ENCODE peak calls at places on chromosomes 7 and 10, in ten cellular contexts. One of them, this sample, is unnamed.

GRCh38 chr7:139725077-139725476 is 52.7 kb downstream of the HIPK2 start:
- DNase-seq in esophagus squamous epithelium: no peak
- DNase-seq in GM23338: no peak
- DNase-seq in neural progenitor cell: no peak
- DNase-seq in mammary epithelial cell: peak; percentile 36
- DNase-seq in fibroblast of lung: peak; percentile 87
- DNase-seq in tibial nerve: no peak
- DNase-seq in MM.1S: no peak
- DNase-seq in tibial artery: no peak
- DNase-seq in H9: no peak
- DNase-seq in this sample: no peak

GRCh38 chr7:1641173-1641572 is 28.9 kb upstream of the ELFN1 start:
- DNase-seq in MM.1S: no peak
- DNase-seq in GM23338: no peak
- DNase-seq in tibial artery: no peak
- DNase-seq in esophagus squamous epithelium: no peak
- DNase-seq in tibial nerve: no peak
- DNase-seq in H9: no peak
- DNase-seq in mammary epithelial cell: no peak
- DNase-seq in neural progenitor cell: no peak
- DNase-seq in fibroblast of lung: no peak
- DNase-seq in this sample: no peak

GRCh38 chr7:95859434-95859833 is 87.1 kb downstream of the DYNC1I1 start:
- DNase-seq in H9: peak; percentile 58
- DNase-seq in fibroblast of lung: peak; percentile 87
- DNase-seq in neural progenitor cell: peak; percentile 18
- DNase-seq in MM.1S: no peak
- DNase-seq in tibial nerve: no peak
- DNase-seq in mammary epithelial cell: peak; percentile 59
- DNase-seq in esophagus squamous epithelium: no peak
- DNase-seq in GM23338: peak; percentile 41
- DNase-seq in tibial artery: no peak
- DNase-seq in this sample: no peak

GRCh38 chr7:35700327-35700726 is 5.4 kb upstream of the HERPUD2 start:
- DNase-seq in MM.1S: no peak
- DNase-seq in GM23338: no peak
- DNase-seq in tibial nerve: no peak
- DNase-seq in tibial artery: no peak
- DNase-seq in H9: no peak
- DNase-seq in esophagus squamous epithelium: no peak
- DNase-seq in fibroblast of lung: no peak
- DNase-seq in neural progenitor cell: no peak
- DNase-seq in mammary epithelial cell: no peak
- DNase-seq in this sample: no peak

GRCh38 chr10:131970946-131971345 is 10.8 kb downstream of the BNIP3 start:
- DNase-seq in tibial nerve: no peak
- DNase-seq in GM23338: no peak
- DNase-seq in MM.1S: no peak
- DNase-seq in esophagus squamous epithelium: no peak
- DNase-seq in fibroblast of lung: no peak
- DNase-seq in H9: no peak
- DNase-seq in tibial artery: no peak
- DNase-seq in neural progenitor cell: no peak
- DNase-seq in mammary epithelial cell: no peak
- DNase-seq in this sample: no peak

GRCh38 chr10:3873728-3874461 is 88.9 kb upstream of the KLF6 start:
- DNase-seq in tibial artery: no peak
- DNase-seq in neural progenitor cell: peak; percentile 38
- DNase-seq in mammary epithelial cell: peak; percentile 71
- DNase-seq in tibial nerve: no peak
- DNase-seq in GM23338: peak; percentile 90
- DNase-seq in MM.1S: peak; percentile 85
- DNase-seq in H9: no peak
- DNase-seq in esophagus squamous epithelium: no peak
- DNase-seq in fibroblast of lung: peak; percentile 62
- DNase-seq in this sample: peak; percentile 18

GRCh38 chr10:4820804-4821401 is 5.1 kb upstream of the AKR1E2 start:
- DNase-seq in neural progenitor cell: no peak
- DNase-seq in MM.1S: no peak
- DNase-seq in tibial nerve: peak; percentile 23
- DNase-seq in fibroblast of lung: peak; percentile 40
- DNase-seq in GM23338: no peak
- DNase-seq in tibial artery: peak; percentile 66
- DNase-seq in mammary epithelial cell: no peak
- DNase-seq in H9: no peak
- DNase-seq in esophagus squamous epithelium: no peak
- DNase-seq in this sample: no peak

GRCh38 chr10:11795101-11795920 is 27.8 kb upstream of the PROSER2 start:
- DNase-seq in mammary epithelial cell: no peak
- DNase-seq in H9: no peak
- DNase-seq in neural progenitor cell: no peak
- DNase-seq in tibial artery: no peak
- DNase-seq in esophagus squamous epithelium: no peak
- DNase-seq in GM23338: no peak
- DNase-seq in tibial nerve: no peak
- DNase-seq in fibroblast of lung: no peak
- DNase-seq in MM.1S: no peak
- DNase-seq in this sample: no peak

GRCh38 chr7:138875794-138876193 is 77.8 kb upstream of the ATP6V0A4 start:
- DNase-seq in neural progenitor cell: no peak
- DNase-seq in H9: no peak
- DNase-seq in esophagus squamous epithelium: no peak
- DNase-seq in tibial nerve: no peak
- DNase-seq in MM.1S: no peak
- DNase-seq in mammary epithelial cell: peak; percentile 96
- DNase-seq in GM23338: no peak
- DNase-seq in fibroblast of lung: peak; percentile 99
- DNase-seq in tibial artery: no peak
- DNase-seq in this sample: peak; percentile 77

DNA sequence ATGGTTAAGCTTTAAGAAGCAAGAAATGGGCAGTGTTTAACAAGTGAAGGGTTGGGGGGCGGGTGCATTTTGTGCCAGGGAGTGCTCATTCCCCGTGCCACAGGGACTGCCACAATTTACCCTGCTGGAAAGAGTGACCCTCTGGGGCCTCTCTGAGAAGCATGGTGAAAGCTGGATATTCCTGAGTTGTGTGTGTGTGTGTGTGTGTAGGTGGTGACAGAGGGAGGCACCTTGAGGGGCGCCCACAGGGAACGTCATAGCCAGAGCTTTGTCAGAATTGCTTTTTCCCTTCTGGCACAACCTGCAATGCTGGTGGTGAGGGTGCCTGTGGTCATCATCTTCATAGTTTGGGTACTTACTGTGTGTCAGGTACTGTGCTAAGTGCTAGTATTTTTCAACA is 2.5 kb upstream of the WDR86 start:
- DNase-seq in H9: no peak
- DNase-seq in MM.1S: no peak
- DNase-seq in fibroblast of lung: no peak
- DNase-seq in neural progenitor cell: no peak
- DNase-seq in GM23338: no peak
- DNase-seq in mammary epithelial cell: no peak
- DNase-seq in tibial artery: no peak
- DNase-seq in esophagus squamous epithelium: no peak
- DNase-seq in tibial nerve: no peak
- DNase-seq in this sample: no peak
- H3K27me3 ChIP-seq in H9: peaks cover 8% of the 10 kb centered on the region
- H3K27me3 ChIP-seq in MM.1S: peaks cover 37% of the 10 kb centered on the region
- H3K27me3 ChIP-seq in fibroblast of lung: peaks cover 43% of the 10 kb centered on the region
- H3K27me3 ChIP-seq in neural progenitor cell: peaks cover 98% of the 10 kb centered on the region
- H3K27me3 ChIP-seq in GM23338: peaks cover 55% of the 10 kb centered on the region
- H3K27me3 ChIP-seq in mammary epithelial cell: peaks cover 21% of the 10 kb centered on the region
- H3K27me3 ChIP-seq in tibial artery: peaks cover 52% of the 10 kb centered on the region
- H3K27me3 ChIP-seq in esophagus squamous epithelium: peaks cover 19% of the 10 kb centered on the region
- H3K27me3 ChIP-seq in tibial nerve: peaks cover 28% of the 10 kb centered on the region
- H3K27me3 ChIP-seq in this sample: peaks cover 22% of the 10 kb centered on the region

DNA sequence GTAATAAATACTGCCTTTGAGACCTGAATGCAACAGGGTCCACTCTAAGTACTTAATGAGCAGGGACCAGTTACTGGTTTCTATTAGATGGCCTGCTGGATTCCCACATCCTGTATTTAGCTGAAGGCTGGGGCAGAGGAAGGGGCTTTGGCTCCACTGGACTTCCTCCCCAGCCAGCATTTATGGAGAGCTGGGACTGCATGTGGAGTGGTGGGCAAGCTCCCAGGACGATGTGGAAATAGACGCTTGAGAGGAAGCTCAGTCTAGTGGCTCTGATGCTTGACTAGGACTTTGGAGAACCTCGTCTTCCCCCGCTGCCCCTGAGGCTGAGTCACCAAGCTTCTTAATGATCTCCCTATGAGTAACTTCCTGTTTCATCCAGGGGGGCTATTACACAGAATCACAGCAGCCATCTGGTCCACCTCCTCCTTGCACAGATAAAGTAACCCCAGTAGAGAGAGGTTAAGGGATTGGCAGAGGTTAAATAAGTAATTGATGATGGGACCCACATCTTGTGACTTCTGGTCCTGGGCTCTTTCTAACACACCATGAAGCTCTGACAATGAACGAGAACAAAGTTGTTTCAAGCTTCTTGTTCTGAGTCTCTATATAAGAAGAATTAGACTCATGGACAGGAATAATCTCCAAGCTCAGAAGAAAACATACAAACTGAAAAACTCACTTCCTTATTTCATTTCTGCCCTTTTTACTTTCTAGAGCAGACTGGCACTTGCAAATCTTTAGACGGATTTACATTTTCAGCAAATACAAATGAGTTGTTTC is 126.2 kb downstream of the PRPF18 start:
- DNase-seq in fibroblast of lung: peak; percentile 99
- DNase-seq in tibial nerve: peak; percentile 53
- DNase-seq in mammary epithelial cell: peak; percentile 86
- DNase-seq in GM23338: no peak
- DNase-seq in esophagus squamous epithelium: peak; percentile 15
- DNase-seq in neural progenitor cell: no peak
- DNase-seq in tibial artery: peak; percentile 81
- DNase-seq in MM.1S: no peak
- DNase-seq in H9: no peak
- DNase-seq in this sample: no peak
- H3K4me1 ChIP-seq in fibroblast of lung: peaks cover 35% of the 10 kb centered on the region
- H3K4me1 ChIP-seq in tibial nerve: peaks cover 44% of the 10 kb centered on the region
- H3K4me1 ChIP-seq in mammary epithelial cell: peaks cover 36% of the 10 kb centered on the region
- H3K4me1 ChIP-seq in GM23338: peaks cover 26% of the 10 kb centered on the region
- H3K4me1 ChIP-seq in esophagus squamous epithelium: peaks cover 19% of the 10 kb centered on the region
- H3K4me1 ChIP-seq in neural progenitor cell: peaks cover 31% of the 10 kb centered on the region
- H3K4me1 ChIP-seq in tibial artery: peaks cover 23% of the 10 kb centered on the region
- H3K4me1 ChIP-seq in MM.1S: no peaks in the 10 kb centered on the region
- H3K4me1 ChIP-seq in H9: peaks cover 2% of the 10 kb centered on the region
- H3K4me1 ChIP-seq in this sample: no peaks in the 10 kb centered on the region

GRCh38 chr7:23468721-23469149 is 1.6 kb downstream of the IGF2BP3 start:
- DNase-seq in H9: no peak
- DNase-seq in esophagus squamous epithelium: no peak
- DNase-seq in GM23338: peak; percentile 31
- DNase-seq in tibial nerve: no peak
- DNase-seq in fibroblast of lung: no peak
- DNase-seq in mammary epithelial cell: no peak
- DNase-seq in MM.1S: no peak
- DNase-seq in tibial artery: no peak
- DNase-seq in neural progenitor cell: peak; percentile 48
- DNase-seq in this sample: peak; percentile 19
- H3K27me3 ChIP-seq in H9: no peaks in the 10 kb centered on the region
- H3K27me3 ChIP-seq in esophagus squamous epithelium: peaks cover 45% of the 10 kb centered on the region
- H3K27me3 ChIP-seq in GM23338: no peaks in the 10 kb centered on the region
- H3K27me3 ChIP-seq in tibial nerve: peaks cover 98% of the 10 kb centered on the region
- H3K27me3 ChIP-seq in fibroblast of lung: peaks cover 26% of the 10 kb centered on the region
- H3K27me3 ChIP-seq in mammary epithelial cell: peaks cover 40% of the 10 kb centered on the region
- H3K27me3 ChIP-seq in MM.1S: peaks cover 81% of the 10 kb centered on the region
- H3K27me3 ChIP-seq in tibial artery: peaks cover 99% of the 10 kb centered on the region
- H3K27me3 ChIP-seq in neural progenitor cell: no peaks in the 10 kb centered on the region
- H3K27me3 ChIP-seq in this sample: peaks cover 68% of the 10 kb centered on the region

GRCh38 chr7:28524978-28525377 is 112.7 kb downstream of the CREB5 start:
- DNase-seq in esophagus squamous epithelium: no peak
- DNase-seq in fibroblast of lung: no peak
- DNase-seq in GM23338: no peak
- DNase-seq in tibial nerve: no peak
- DNase-seq in H9: no peak
- DNase-seq in mammary epithelial cell: no peak
- DNase-seq in neural progenitor cell: no peak
- DNase-seq in MM.1S: no peak
- DNase-seq in tibial artery: no peak
- DNase-seq in this sample: no peak

GRCh38 chr7:28517606-28518005 is 105.3 kb downstream of the CREB5 start:
- DNase-seq in tibial artery: no peak
- DNase-seq in mammary epithelial cell: no peak
- DNase-seq in tibial nerve: no peak
- DNase-seq in neural progenitor cell: no peak
- DNase-seq in GM23338: no peak
- DNase-seq in H9: no peak
- DNase-seq in esophagus squamous epithelium: no peak
- DNase-seq in fibroblast of lung: no peak
- DNase-seq in MM.1S: no peak
- DNase-seq in this sample: no peak

GRCh38 chr7:28516390-28517145 is 104.2 kb downstream of the CREB5 start:
- DNase-seq in tibial artery: no peak
- DNase-seq in neural progenitor cell: peak; percentile 59
- DNase-seq in GM23338: peak; percentile 75
- DNase-seq in tibial nerve: no peak
- DNase-seq in fibroblast of lung: no peak
- DNase-seq in MM.1S: peak; percentile 11
- DNase-seq in mammary epithelial cell: no peak
- DNase-seq in esophagus squamous epithelium: no peak
- DNase-seq in H9: peak; percentile 65
- DNase-seq in this sample: no peak

GRCh38 chr7:28517206-28517605 is 104.9 kb downstream of the CREB5 start:
- DNase-seq in tibial nerve: no peak
- DNase-seq in H9: no peak
- DNase-seq in fibroblast of lung: peak; percentile 16
- DNase-seq in esophagus squamous epithelium: no peak
- DNase-seq in GM23338: peak; percentile 66
- DNase-seq in MM.1S: no peak
- DNase-seq in neural progenitor cell: no peak
- DNase-seq in tibial artery: no peak
- DNase-seq in mammary epithelial cell: no peak
- DNase-seq in this sample: no peak

DNA sequence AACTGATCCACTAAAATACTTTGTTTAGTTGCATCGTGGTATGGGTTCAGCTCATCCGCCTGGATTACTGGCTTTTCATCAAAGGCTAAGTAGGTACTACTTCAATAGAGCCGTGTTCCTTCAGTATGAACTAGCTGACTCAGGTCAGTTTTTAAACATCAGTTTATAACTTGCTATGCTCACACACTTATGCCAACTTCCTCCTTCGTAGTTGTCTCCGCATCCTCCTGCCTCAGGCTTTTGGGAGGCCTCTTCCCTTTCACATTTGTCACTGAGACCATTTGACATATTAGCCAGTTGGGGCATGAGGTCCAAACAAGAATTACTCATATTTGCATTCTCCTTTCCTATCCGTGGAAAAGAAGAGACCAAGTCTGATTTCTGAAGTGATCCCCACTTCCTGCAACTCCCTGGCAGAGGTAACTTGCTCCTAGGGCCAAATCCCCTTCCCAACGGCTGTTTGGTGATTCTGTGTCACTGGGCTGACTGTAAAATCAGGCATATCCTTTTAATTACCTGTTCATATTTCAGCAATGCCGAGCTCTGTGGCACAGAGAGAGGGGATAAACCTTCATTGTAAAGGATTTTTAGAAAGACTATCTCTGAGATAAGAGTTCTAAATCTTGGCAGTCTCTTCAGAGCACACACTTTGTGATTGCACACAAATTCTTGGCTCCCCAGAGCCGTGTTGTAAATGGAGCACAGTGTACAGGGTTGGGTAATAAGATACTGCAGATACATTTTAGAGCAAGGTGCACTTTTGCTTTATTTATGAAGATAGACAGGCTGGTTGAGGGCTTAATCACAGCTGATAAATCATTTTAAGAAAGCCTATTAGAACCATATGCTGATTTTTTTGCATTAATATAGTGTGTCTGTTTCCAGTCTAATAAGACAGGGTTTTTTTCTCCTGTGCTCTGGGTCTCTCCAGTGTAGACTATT is 108.0 kb downstream of the CREB5 start:
- DNase-seq in fibroblast of lung: no peak
- DNase-seq in mammary epithelial cell: peak; percentile 19
- DNase-seq in tibial nerve: no peak
- DNase-seq in MM.1S: no peak
- DNase-seq in tibial artery: no peak
- DNase-seq in neural progenitor cell: no peak
- DNase-seq in H9: no peak
- DNase-seq in esophagus squamous epithelium: no peak
- DNase-seq in GM23338: no peak
- DNase-seq in this sample: no peak
- H3K4me1 ChIP-seq in fibroblast of lung: no peaks in the 10 kb centered on the region
- H3K4me1 ChIP-seq in mammary epithelial cell: peaks cover 5% of the 10 kb centered on the region
- H3K4me1 ChIP-seq in tibial nerve: no peaks in the 10 kb centered on the region
- H3K4me1 ChIP-seq in MM.1S: no peaks in the 10 kb centered on the region
- H3K4me1 ChIP-seq in tibial artery: no peaks in the 10 kb centered on the region
- H3K4me1 ChIP-seq in neural progenitor cell: peaks cover 22% of the 10 kb centered on the region
- H3K4me1 ChIP-seq in H9: peaks cover 14% of the 10 kb centered on the region
- H3K4me1 ChIP-seq in esophagus squamous epithelium: no peaks in the 10 kb centered on the region
- H3K4me1 ChIP-seq in GM23338: peaks cover 28% of the 10 kb centered on the region
- H3K4me1 ChIP-seq in this sample: no peaks in the 10 kb centered on the region